ENCODE peak calls at places on chromosomes 3 and 15, in ten cellular contexts. O is T-helper 1 cell; D is cardiac muscle cell; C is activated CD4-positive, alpha-beta T cell treated with anti-CD3 and anti-CD28 coated beads, Interleukin-2, amount 50 U/mL, for 1 hour; Y is naive thymus-derived CD8-positive, alpha-beta T cell; T is choroid plexus epithelial cell; V is AG08396; L is CD4-positive, alpha-beta T cell; P is ACHN; B is mesothelial cell of epicardium. F is an unnamed sample.

GRCh38 chr3:72754582-72754981 is 93.7 kb downstream of the SHQ1 start:
- DNase-seq in D (no peak), C (no peak), P (no peak), T (no peak), Y (no peak), L (no peak), O (no peak), B (no peak), V (no peak), F (no peak)

GRCh38 chr3:197482001-197482400 is 73.8 kb downstream of the BDH1 start:
- DNase-seq in V (no peak), L (no peak), O (no peak), C (no peak), B (no peak), D (no peak), T (peak), Y (no peak), P (no peak), F (no peak)

GRCh38 chr15:70343961-70344360 is 246.2 kb upstream of the TLE3 start:
- DNase-seq in B (no peak), V (no peak), C (no peak), D (no peak), O (no peak), P (no peak), L (no peak), T (no peak), Y (no peak), F (no peak)

GRCh38 chr3:187811580-187812250 is 66.4 kb upstream of the BCL6 start:
- DNase-seq in T (peak), V (peak), P (no peak), L (no peak), D (no peak), C (no peak), Y (no peak), O (no peak), B (no peak), F (peak)

GRCh38 chr3:37628711-37629301 is 232.9 kb upstream of the CTDSPL start:
- DNase-seq in O (no peak), L (no peak), Y (no peak), V (no peak), D (no peak), C (no peak), B (no peak), T (no peak), P (no peak), F (no peak)

GRCh38 chr3:166388321-166388720 is 551.1 kb upstream of the BCHE start:
- DNase-seq in C (no peak), P (no peak), Y (no peak), T (no peak), L (no peak), B (no peak), D (no peak), O (no peak), V (no peak), F (no peak)

GRCh38 chr3:167863811-167864558 is 128.5 kb downstream of the SERPINI1 start:
- DNase-seq in D (no peak), P (no peak), C (no peak), B (no peak), O (no peak), T (no peak), L (no peak), Y (no peak), V (no peak), F (no peak)

GRCh38 chr3:178750639-178751038 is 214.4 kb downstream of the KCNMB2 start:
- DNase-seq in T (no peak), C (no peak), L (no peak), V (no peak), P (no peak), D (no peak), B (no peak), Y (no peak), O (no peak), F (no peak)

GRCh38 chr3:184981071-184981470 is 169.1 kb downstream of the VPS8 start:
- DNase-seq in T (no peak), B (no peak), C (no peak), O (no peak), Y (no peak), P (no peak), V (no peak), D (no peak), L (no peak), F (no peak)

GRCh38 chr3:150249776-150250175 is 158.3 kb upstream of the TSC22D2 start:
- DNase-seq in O (no peak), D (no peak), B (no peak), V (no peak), P (no peak), C (no peak), Y (no peak), T (no peak), L (no peak), F (no peak)

GRCh38 chr3:38614091-38614490 is 35.4 kb downstream of the SCN5A start:
- DNase-seq in B (no peak), T (no peak), L (no peak), Y (no peak), P (no peak), V (no peak), D (no peak), O (no peak), C (no peak), F (no peak)